ENCODE peak calls at places on chromosomes 3 and 15, in six cellular contexts. One of them, this sample, is unnamed.

GRCh38 chr3:56928379-56929068 is 126.8 kb upstream of the ARHGEF3 start:
- DNase-seq in amniotic epithelial cell: peak; percentile 22
- DNase-seq in A172: peak; percentile 72
- DNase-seq in NCI-H1092: no peak
- DNase-seq in Caki2: no peak
- DNase-seq in left ventricle myocardium inferior: no peak
- DNase-seq in this sample: no peak

GRCh38 chr15:70214266-70214665 is 116.5 kb upstream of the TLE3 start:
- DNase-seq in amniotic epithelial cell: no peak
- DNase-seq in A172: no peak
- DNase-seq in NCI-H1092: no peak
- DNase-seq in Caki2: no peak
- DNase-seq in left ventricle myocardium inferior: no peak
- DNase-seq in this sample: no peak

GRCh38 chr15:51756482-51756881 is 5.1 kb downstream of the TMOD2 start:
- DNase-seq in amniotic epithelial cell: peak; percentile 34
- DNase-seq in A172: no peak
- DNase-seq in NCI-H1092: no peak
- DNase-seq in Caki2: no peak
- DNase-seq in left ventricle myocardium inferior: no peak
- DNase-seq in this sample: no peak

GRCh38 chr15:84911879-84912660 is 27.6 kb downstream of the SLC28A1 start:
- DNase-seq in amniotic epithelial cell: peak; percentile 98
- DNase-seq in A172: peak; percentile 94
- DNase-seq in NCI-H1092: no peak
- DNase-seq in Caki2: peak; percentile 94
- DNase-seq in left ventricle myocardium inferior: peak; percentile 90
- DNase-seq in this sample: peak; percentile 95

GRCh38 chr3:159390656-159391055 is 588.8 kb downstream of the MFSD1 start:
- DNase-seq in amniotic epithelial cell: no peak
- DNase-seq in A172: no peak
- DNase-seq in NCI-H1092: no peak
- DNase-seq in Caki2: no peak
- DNase-seq in left ventricle myocardium inferior: no peak
- DNase-seq in this sample: no peak

GRCh38 chr15:91068966-91069365 is 31.1 kb upstream of the SV2B start:
- DNase-seq in amniotic epithelial cell: no peak
- DNase-seq in A172: no peak
- DNase-seq in NCI-H1092: no peak
- DNase-seq in Caki2: no peak
- DNase-seq in left ventricle myocardium inferior: no peak
- DNase-seq in this sample: no peak

GRCh38 chr15:33152502-33153109 is 41.9 kb downstream of the FMN1 start:
- DNase-seq in amniotic epithelial cell: peak; percentile 57
- DNase-seq in A172: no peak
- DNase-seq in NCI-H1092: no peak
- DNase-seq in Caki2: no peak
- DNase-seq in left ventricle myocardium inferior: no peak
- DNase-seq in this sample: peak; percentile 37

GRCh38 chr15:22912256-22912655 is 67.9 kb downstream of the CYFIP1 start:
- DNase-seq in amniotic epithelial cell: no peak
- DNase-seq in A172: no peak
- DNase-seq in NCI-H1092: no peak
- DNase-seq in Caki2: no peak
- DNase-seq in left ventricle myocardium inferior: no peak
- DNase-seq in this sample: no peak

GRCh38 chr15:62482715-62483429 is 317.8 kb upstream of the C2CD4B start:
- DNase-seq in amniotic epithelial cell: peak; percentile 29
- DNase-seq in A172: peak; percentile 22
- DNase-seq in NCI-H1092: no peak
- DNase-seq in Caki2: no peak
- DNase-seq in left ventricle myocardium inferior: no peak
- DNase-seq in this sample: no peak

GRCh38 chr3:143128212-143128611 is 8.6 kb downstream of the CHST2 start:
- DNase-seq in amniotic epithelial cell: no peak
- DNase-seq in A172: no peak
- DNase-seq in NCI-H1092: no peak
- DNase-seq in Caki2: no peak
- DNase-seq in left ventricle myocardium inferior: no peak
- DNase-seq in this sample: no peak

GRCh38 chr15:33358303-33358702 is 47.5 kb downstream of the RYR3 start:
- DNase-seq in amniotic epithelial cell: no peak
- DNase-seq in A172: peak; percentile 60
- DNase-seq in NCI-H1092: no peak
- DNase-seq in Caki2: no peak
- DNase-seq in left ventricle myocardium inferior: no peak
- DNase-seq in this sample: no peak

GRCh38 chr15:78047631-78048409 is 29.7 kb downstream of the TBC1D2B start:
- DNase-seq in amniotic epithelial cell: peak; percentile 91
- DNase-seq in A172: peak; percentile 29
- DNase-seq in NCI-H1092: no peak
- DNase-seq in Caki2: no peak
- DNase-seq in left ventricle myocardium inferior: no peak
- DNase-seq in this sample: peak; percentile 84

GRCh38 chr3:107988464-107989156 is 102.2 kb downstream of the CD47 start:
- DNase-seq in amniotic epithelial cell: peak; percentile 26
- DNase-seq in A172: peak; percentile 78
- DNase-seq in NCI-H1092: no peak
- DNase-seq in Caki2: peak; percentile 32
- DNase-seq in left ventricle myocardium inferior: peak; percentile 49
- DNase-seq in this sample: peak; percentile 40

GRCh38 chr3:113754486-113755159 is 7.8 kb downstream of the ATP6V1A start:
- DNase-seq in amniotic epithelial cell: no peak
- DNase-seq in A172: no peak
- DNase-seq in NCI-H1092: no peak
- DNase-seq in Caki2: no peak
- DNase-seq in left ventricle myocardium inferior: no peak
- DNase-seq in this sample: no peak

GRCh38 chr3:172276103-172276502 is 172.2 kb downstream of the GHSR start:
- DNase-seq in amniotic epithelial cell: no peak
- DNase-seq in A172: no peak
- DNase-seq in NCI-H1092: no peak
- DNase-seq in Caki2: no peak
- DNase-seq in left ventricle myocardium inferior: no peak
- DNase-seq in this sample: no peak

GRCh38 chr15:40338041-40338657 is 2.6 kb downstream of the CCDC9B start:
- DNase-seq in amniotic epithelial cell: peak; percentile 64
- DNase-seq in A172: peak; percentile 81
- DNase-seq in NCI-H1092: peak; percentile 60
- DNase-seq in Caki2: peak; percentile 57
- DNase-seq in left ventricle myocardium inferior: peak; percentile 79
- DNase-seq in this sample: peak; percentile 77

GRCh38 chr15:51849866-51850265 is 20.4 kb downstream of the TMOD3 start:
- DNase-seq in amniotic epithelial cell: no peak
- DNase-seq in A172: no peak
- DNase-seq in NCI-H1092: no peak
- DNase-seq in Caki2: no peak
- DNase-seq in left ventricle myocardium inferior: no peak
- DNase-seq in this sample: no peak

GRCh38 chr15:82803793-82804574 is 1.9 kb downstream of the FSD2 start:
- DNase-seq in amniotic epithelial cell: peak; percentile 56
- DNase-seq in A172: no peak
- DNase-seq in NCI-H1092: no peak
- DNase-seq in Caki2: peak; percentile 10
- DNase-seq in left ventricle myocardium inferior: no peak
- DNase-seq in this sample: peak; percentile 28

GRCh38 chr15:77815015-77815414 is 182.3 kb upstream of the LINGO1 start:
- DNase-seq in amniotic epithelial cell: no peak
- DNase-seq in A172: no peak
- DNase-seq in NCI-H1092: no peak
- DNase-seq in Caki2: no peak
- DNase-seq in left ventricle myocardium inferior: no peak
- DNase-seq in this sample: no peak

GRCh38 chr3:185527364-185527763 is 25.0 kb downstream of the LIPH start:
- DNase-seq in amniotic epithelial cell: no peak
- DNase-seq in A172: peak; percentile 47
- DNase-seq in NCI-H1092: no peak
- DNase-seq in Caki2: no peak
- DNase-seq in left ventricle myocardium inferior: no peak
- DNase-seq in this sample: no peak

GRCh38 chr3:127632035-127632434 is 3.0 kb downstream of the PODXL2 start:
- DNase-seq in amniotic epithelial cell: no peak
- DNase-seq in A172: no peak
- DNase-seq in NCI-H1092: no peak
- DNase-seq in Caki2: no peak
- DNase-seq in left ventricle myocardium inferior: no peak
- DNase-seq in this sample: no peak

GRCh38 chr3:98589331-98589870 is 4.0 kb downstream of the CPOX start:
- DNase-seq in amniotic epithelial cell: peak; percentile 37
- DNase-seq in A172: no peak
- DNase-seq in NCI-H1092: no peak
- DNase-seq in Caki2: no peak
- DNase-seq in left ventricle myocardium inferior: no peak
- DNase-seq in this sample: peak; percentile 37

GRCh38 chr15:81792646-81793045 is 253.2 kb downstream of the MEX3B start:
- DNase-seq in amniotic epithelial cell: no peak
- DNase-seq in A172: no peak
- DNase-seq in NCI-H1092: no peak
- DNase-seq in Caki2: no peak
- DNase-seq in left ventricle myocardium inferior: no peak
- DNase-seq in this sample: no peak

GRCh38 chr15:77983091-77983707 is 94.3 kb downstream of the TBC1D2B start:
- DNase-seq in amniotic epithelial cell: no peak
- DNase-seq in A172: no peak
- DNase-seq in NCI-H1092: no peak
- DNase-seq in Caki2: no peak
- DNase-seq in left ventricle myocardium inferior: no peak
- DNase-seq in this sample: no peak

GRCh38 chr3:45365060-45365459 is 23.3 kb upstream of the LARS2 start:
- DNase-seq in amniotic epithelial cell: peak; percentile 69
- DNase-seq in A172: no peak
- DNase-seq in NCI-H1092: no peak
- DNase-seq in Caki2: no peak
- DNase-seq in left ventricle myocardium inferior: no peak
- DNase-seq in this sample: peak; percentile 7

GRCh38 chr3:80232760-80233159 is 465.0 kb upstream of the ROBO1 start:
- DNase-seq in amniotic epithelial cell: peak; percentile 1
- DNase-seq in A172: no peak
- DNase-seq in NCI-H1092: no peak
- DNase-seq in Caki2: peak; percentile 67
- DNase-seq in left ventricle myocardium inferior: no peak
- DNase-seq in this sample: peak; percentile 59

GRCh38 chr3:4985330-4986174 is 6.3 kb downstream of the BHLHE40 start:
- DNase-seq in amniotic epithelial cell: peak; percentile 77
- DNase-seq in A172: peak; percentile 88
- DNase-seq in NCI-H1092: no peak
- DNase-seq in Caki2: peak; percentile 89
- DNase-seq in left ventricle myocardium inferior: no peak
- DNase-seq in this sample: peak; percentile 91

GRCh38 chr3:42101481-42101880 is 10.3 kb downstream of the TRAK1 start:
- DNase-seq in amniotic epithelial cell: peak; percentile 28
- DNase-seq in A172: no peak
- DNase-seq in NCI-H1092: no peak
- DNase-seq in Caki2: no peak
- DNase-seq in left ventricle myocardium inferior: no peak
- DNase-seq in this sample: peak; percentile 42

GRCh38 chr3:153848701-153849100 is 272.5 kb upstream of the ARHGEF26 start:
- DNase-seq in amniotic epithelial cell: no peak
- DNase-seq in A172: no peak
- DNase-seq in NCI-H1092: no peak
- DNase-seq in Caki2: no peak
- DNase-seq in left ventricle myocardium inferior: no peak
- DNase-seq in this sample: no peak

GRCh38 chr3:122668930-122669730 is 11.5 kb upstream of the PARP14 start:
- DNase-seq in amniotic epithelial cell: peak; percentile 44
- DNase-seq in A172: no peak
- DNase-seq in NCI-H1092: no peak
- DNase-seq in Caki2: peak; percentile 31
- DNase-seq in left ventricle myocardium inferior: no peak
- DNase-seq in this sample: peak; percentile 71

GRCh38 chr3:113746955-113747718 is at the start of gene ATP6V1A:
- DNase-seq in amniotic epithelial cell: no peak
- DNase-seq in A172: peak; percentile 11
- DNase-seq in NCI-H1092: peak; percentile 54
- DNase-seq in Caki2: peak; percentile 90
- DNase-seq in left ventricle myocardium inferior: peak; percentile 63
- DNase-seq in this sample: peak; percentile 24

GRCh38 chr3:65170357-65171090 is 482.7 kb upstream of the ADAMTS9 start:
- DNase-seq in amniotic epithelial cell: peak; percentile 93
- DNase-seq in A172: peak; percentile 26
- DNase-seq in NCI-H1092: no peak
- DNase-seq in Caki2: no peak
- DNase-seq in left ventricle myocardium inferior: peak; percentile 85
- DNase-seq in this sample: peak; percentile 85

GRCh38 chr3:49377483-49377882 is 19.3 kb upstream of the GPX1 start:
- DNase-seq in amniotic epithelial cell: peak; percentile 65
- DNase-seq in A172: peak; percentile 76
- DNase-seq in NCI-H1092: no peak
- DNase-seq in Caki2: no peak
- DNase-seq in left ventricle myocardium inferior: no peak
- DNase-seq in this sample: peak; percentile 52